ENCODE peak calls at places on chromosomes 7 and 10, in four cellular contexts. G is H1, O is SK-N-SH, Z is GM12878. F is an unnamed sample.

GRCh38 chr7:68699090-68699711 is 899.1 kb upstream of the AUTS2 start:
- DNase-seq in Z (no peak), O (no peak), G (no peak), F (no peak)

GRCh38 chr10:131137223-131137622 is 174.3 kb downstream of the TCERG1L start:
- DNase-seq in Z (no peak), G (no peak), O (no peak), F (no peak)

GRCh38 chr10:92880233-92880861 is 32.0 kb downstream of the EXOC6 start:
- DNase-seq in Z (no peak), O (peak), G (no peak), F (peak)

GRCh38 chr10:70191906-70192305 is 21.6 kb upstream of the SAR1A start:
- DNase-seq in O (no peak), Z (no peak), G (no peak), F (no peak)

GRCh38 chr10:70729763-70730357 is 55.3 kb downstream of the TBATA start:
- DNase-seq in Z (no peak), G (no peak), O (peak), F (no peak)

GRCh38 chr7:151062399-151063211 is 3.2 kb downstream of the SLC4A2 start:
- DNase-seq in G (peak), O (peak), Z (no peak), F (no peak)

GRCh38 chr7:128031901-128032604 is 816 bp upstream of the LRRC4 start:
- DNase-seq in G (no peak), Z (no peak), O (peak), F (no peak)

GRCh38 chr10:45432113-45432512 is 58.1 kb downstream of the ALOX5 start:
- DNase-seq in G (no peak), Z (no peak), O (no peak), F (no peak)

GRCh38 chr7:99374121-99375064 is at the start of gene ARPC1B:
- DNase-seq in O (peak), Z (no peak), G (no peak), F (peak)

GRCh38 chr7:6385110-6385792 is 62.5 kb downstream of the DAGLB start:
- DNase-seq in G (no peak), Z (no peak), O (no peak), F (peak)

GRCh38 chr10:22821501-22821900 is 106.4 kb upstream of the ARMC3 start:
- DNase-seq in G (no peak), Z (no peak), O (no peak), F (no peak)

GRCh38 chr7:94907420-94908203 is at the start of gene PPP1R9A:
- DNase-seq in G (peak), Z (no peak), O (peak), F (peak)

GRCh38 chr10:71744897-71745658 is 25.5 kb upstream of the C10orf105 start:
- DNase-seq in G (no peak), Z (no peak), O (no peak), F (no peak)

GRCh38 chr7:69228212-69228811 is 370.0 kb upstream of the AUTS2 start:
- DNase-seq in Z (no peak), G (no peak), O (no peak), F (peak)

GRCh38 chr7:84076219-84076618 is 118.4 kb downstream of the SEMA3A start:
- DNase-seq in G (no peak), Z (no peak), O (no peak), F (no peak)

GRCh38 chr7:154872811-154873570 is 129.9 kb downstream of the PAXIP1 start:
- DNase-seq in O (no peak), Z (no peak), G (no peak), F (no peak)

GRCh38 chr10:100828744-100829102 is 83.3 kb downstream of the PAX2 start:
- DNase-seq in O (peak), G (no peak), Z (no peak), F (peak)

GRCh38 chr7:81769891-81770818 is at the start of gene HGF:
- DNase-seq in O (peak), G (no peak), Z (no peak), F (no peak)
- TF ChIP-seq JUND in O (no peak), G (no peak), Z (no peak), F (no peak)

GRCh38 chr7:66047426-66047825 is 28.2 kb upstream of the ASL start:
- DNase-seq in G (no peak), O (no peak), Z (no peak), F (no peak)

GRCh38 chr7:66050990-66051424 is 24.6 kb upstream of the ASL start:
- DNase-seq in O (no peak), Z (no peak), G (no peak), F (peak)

GRCh38 chr7:66054063-66054462 is 21.6 kb upstream of the ASL start:
- DNase-seq in O (no peak), Z (no peak), G (no peak), F (no peak)

GRCh38 chr7:66052447-66052846 is 23.2 kb upstream of the ASL start:
- DNase-seq in G (no peak), O (no peak), Z (no peak), F (no peak)

GRCh38 chr7:66050337-66050957 is 25.2 kb upstream of the ASL start:
- DNase-seq in O (peak), G (no peak), Z (no peak), F (no peak)
- TF ChIP-seq JUND in O (no peak), G (no peak), Z (no peak), F (no peak)

GRCh38 chr7:78510580-78511188 is 712.1 kb downstream of the PHTF2 start:
- DNase-seq in Z (no peak), O (peak), G (peak), F (peak)
- TF ChIP-seq JUND in Z (no peak), O (no peak), G (no peak), F (no peak)

GRCh38 chr7:44149571-44150465 is 8.7 kb upstream of the MYL7 start:
- DNase-seq in O (peak), G (no peak), Z (no peak), F (no peak)

GRCh38 chr7:44150966-44151678 is 10.0 kb upstream of the MYL7 start:
- DNase-seq in O (peak), Z (no peak), G (no peak), F (no peak)

GRCh38 chr7:44150466-44150832 is 9.3 kb upstream of the MYL7 start:
- DNase-seq in Z (peak), G (no peak), O (peak), F (no peak)

GRCh38 chr7:44152971-44153947 is 12.1 kb upstream of the MYL7 start:
- DNase-seq in Z (no peak), G (no peak), O (no peak), F (no peak)

DNA sequence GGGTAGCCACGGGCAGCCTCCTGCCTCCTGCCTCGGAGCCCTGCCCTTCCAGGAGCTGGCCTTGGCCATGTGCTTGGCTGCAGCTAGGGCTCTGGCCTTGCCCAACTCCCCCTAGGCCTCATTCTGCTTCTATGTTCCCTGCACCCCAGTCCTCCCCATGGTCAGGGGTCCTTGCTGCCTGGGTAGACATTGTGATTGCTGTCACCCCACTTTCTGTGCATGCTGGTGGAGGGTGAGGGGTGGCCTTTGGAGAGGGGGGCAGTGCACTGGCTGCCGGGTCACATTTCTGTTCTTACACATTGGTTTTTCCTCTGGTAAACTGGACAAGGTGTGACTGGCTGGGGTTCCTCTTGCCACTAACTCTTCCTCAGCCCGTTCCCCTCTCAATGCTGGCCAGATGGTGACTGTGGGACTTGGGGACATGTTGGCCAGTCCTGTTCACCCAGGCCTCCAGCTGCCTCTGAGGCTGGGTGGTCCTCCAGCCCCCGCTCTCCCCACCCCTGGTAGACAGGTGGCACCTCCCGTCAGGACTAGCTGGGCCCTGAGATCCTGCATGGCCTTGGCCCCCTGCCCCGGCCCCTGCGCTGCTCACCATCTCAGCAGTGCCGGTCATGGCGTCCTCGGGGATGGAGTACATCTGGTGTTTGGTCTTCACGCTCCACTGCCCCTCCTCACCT is 10.7 kb upstream of the MYL7 start:
- DNase-seq in Z (no peak), O (peak), G (no peak), F (no peak)
- TF ChIP-seq JUND in Z (no peak), O (no peak), G (no peak), F (no peak)

DNA sequence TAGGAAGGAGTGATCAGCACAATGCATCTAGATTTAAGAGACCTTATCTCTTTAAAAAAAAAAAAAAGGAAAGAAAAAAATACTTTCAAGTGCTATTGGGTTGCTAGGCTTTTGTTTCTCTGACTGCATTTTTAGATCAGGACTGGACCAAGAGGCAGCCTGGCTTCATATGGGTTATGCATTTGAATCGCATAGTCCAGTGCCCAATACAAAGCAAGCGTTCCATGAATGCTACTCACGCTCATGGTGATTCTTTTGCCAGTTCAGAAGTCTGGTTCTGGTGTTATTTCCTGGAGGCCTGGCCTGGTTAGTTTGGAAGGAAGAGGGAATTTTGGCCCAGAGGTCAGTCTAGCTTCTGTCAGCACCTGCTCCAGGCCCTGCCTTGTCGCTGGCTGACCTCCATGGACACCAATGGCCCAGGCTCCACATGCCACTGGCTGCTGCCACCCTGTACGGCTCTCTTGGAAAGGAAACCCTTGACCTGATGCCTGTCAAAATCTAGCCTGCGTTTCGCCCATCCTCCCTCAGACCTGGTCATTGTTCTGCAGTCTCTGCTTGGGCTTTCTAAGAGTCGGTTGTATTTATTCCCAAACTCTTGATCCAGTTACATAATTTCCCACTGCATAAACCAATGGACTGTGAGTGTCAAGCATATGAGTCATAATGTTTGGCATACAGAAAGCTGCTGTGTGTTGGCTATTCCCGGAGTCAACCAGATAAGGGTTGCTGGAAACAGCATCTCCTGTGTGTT is 74.3 kb upstream of the MKX start:
- DNase-seq in G (no peak), O (no peak), Z (no peak), F (no peak)
- TF ChIP-seq JUND in G (no peak), O (no peak), Z (no peak), F (no peak)

GRCh38 chr10:74813860-74814259 is 12.5 kb upstream of the KAT6B start:
- DNase-seq in O (no peak), Z (no peak), G (no peak), F (no peak)

GRCh38 chr10:74814792-74815191 is 11.6 kb upstream of the KAT6B start:
- DNase-seq in G (no peak), O (no peak), Z (no peak), F (no peak)

GRCh38 chr10:74813371-74813770 is 13.0 kb upstream of the KAT6B start:
- DNase-seq in Z (no peak), G (no peak), O (no peak), F (no peak)

GRCh38 chr10:74821501-74821900 is 4.9 kb upstream of the KAT6B start:
- DNase-seq in O (no peak), G (no peak), Z (no peak), F (peak)

DNA sequence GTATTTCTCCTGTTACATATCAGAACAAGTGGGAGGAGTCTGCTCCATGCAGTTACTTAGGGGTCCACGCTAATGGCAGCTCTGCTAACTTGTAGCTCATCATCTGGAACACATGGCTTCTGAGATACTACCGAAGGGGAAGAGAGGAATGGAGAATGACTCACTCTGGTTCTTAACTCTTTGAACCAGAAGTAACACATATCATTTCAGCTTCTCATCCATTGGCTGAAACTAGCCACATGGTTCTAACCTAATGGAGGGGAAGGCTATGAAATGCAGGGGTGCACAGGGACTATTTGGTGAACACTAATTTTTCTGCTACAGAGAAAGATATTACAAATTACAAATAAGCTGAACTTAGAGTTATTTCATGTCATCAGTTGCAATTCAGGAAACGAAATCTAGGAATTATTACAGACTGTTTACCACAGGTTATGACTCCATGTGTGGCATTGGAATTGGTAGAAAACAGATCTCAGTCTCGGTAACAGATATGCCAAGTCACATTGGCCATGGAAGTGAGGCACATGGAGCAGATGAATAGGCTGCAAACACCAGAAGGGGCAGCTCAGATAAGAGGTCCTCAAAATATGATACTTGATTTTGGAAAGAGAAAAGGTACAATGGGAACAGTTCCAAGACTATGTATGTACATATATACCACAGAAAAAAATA is 9.4 kb upstream of the KAT6B start:
- DNase-seq in G (no peak), O (peak), Z (no peak), F (no peak)
- TF ChIP-seq JUND in G (no peak), O (no peak), Z (no peak), F (no peak)

GRCh38 chr10:111207525-111207924 is 130.7 kb downstream of the ADRA2A start:
- DNase-seq in G (no peak), O (peak), Z (no peak), F (peak)
- TF ChIP-seq JUND in G (no peak), O (no peak), Z (no peak), F (no peak)

DNA sequence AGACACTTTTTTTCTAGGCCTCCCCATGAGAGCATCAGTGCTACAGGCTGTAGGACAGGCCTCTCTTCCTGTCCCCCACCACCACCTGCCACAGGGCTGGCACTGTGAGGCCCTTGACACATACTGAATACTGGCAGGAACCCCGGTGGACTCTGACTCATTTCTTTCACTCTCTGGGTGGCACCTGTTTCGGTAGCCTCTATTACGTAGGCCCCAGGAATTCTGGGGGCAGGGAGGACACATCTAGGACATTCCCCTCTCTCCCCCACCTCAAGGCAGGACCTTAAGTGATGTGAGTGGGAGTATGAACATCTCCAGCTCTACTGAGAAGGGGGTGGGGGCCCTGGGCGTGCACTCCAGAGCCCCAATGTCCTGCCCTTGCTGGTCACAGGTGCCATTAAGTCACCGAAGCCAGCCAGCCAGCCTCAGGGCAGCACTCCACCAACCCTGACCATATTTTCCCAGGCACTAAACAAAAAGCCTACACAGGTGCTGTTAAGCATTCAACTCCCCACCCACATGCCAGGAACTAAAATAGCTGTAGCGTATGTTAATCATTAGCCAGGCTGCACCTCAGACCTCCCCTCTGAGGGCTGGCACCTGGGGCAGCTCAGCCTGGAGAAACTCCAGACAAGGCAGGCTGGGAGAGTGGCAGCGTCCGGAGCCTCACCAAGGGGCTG is 8.9 kb downstream of the ANXA11 start:
- DNase-seq in O (no peak), G (no peak), Z (peak), F (no peak)
- TF ChIP-seq JUND in O (no peak), G (no peak), Z (no peak), F (no peak)

DNA sequence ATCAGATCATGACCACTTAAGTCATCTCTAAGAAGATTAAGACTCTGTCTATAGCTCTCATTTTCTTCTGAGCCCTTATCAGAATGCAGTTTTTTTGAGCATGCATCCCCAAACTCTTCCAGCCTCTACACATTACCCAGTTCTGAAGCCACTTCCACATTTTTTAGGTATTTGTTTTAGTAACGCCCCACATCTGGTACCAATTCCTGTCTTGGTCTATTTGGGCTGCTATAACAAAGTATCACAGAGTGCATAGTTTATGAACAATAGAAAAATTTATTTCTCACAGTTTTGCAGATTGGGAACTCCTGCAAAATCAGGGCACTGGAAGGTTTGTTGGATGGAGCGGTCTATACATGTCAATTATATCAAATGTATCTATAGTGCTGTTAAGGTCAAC is 107.7 kb upstream of the KCND2 start:
- DNase-seq in O (no peak), G (no peak), Z (no peak), F (no peak)
- TF ChIP-seq JUND in O (no peak), G (no peak), Z (no peak), F (no peak)